ENCODE peak calls at places on chromosomes 3 and 15, in four cellular contexts. One of them, this sample, is unnamed. For H3K36me3, the result is how much of the 10 kb centered on the place peaks cover.

GRCh38 chr3:122760457-122761271 is 33.0 kb downstream of the HSPBAP1 start:
- DNase-seq in cardiac muscle cell: peak
- DNase-seq in brain microvascular endothelial cell: peak
- DNase-seq in transverse colon: no peak
- DNase-seq in this sample: no peak

GRCh38 chr3:153138267-153139210 is 23.5 kb upstream of the RAP2B start:
- DNase-seq in transverse colon: peak
- DNase-seq in cardiac muscle cell: peak
- DNase-seq in brain microvascular endothelial cell: peak
- DNase-seq in this sample: no peak

GRCh38 chr15:35293353-35294130 is 208.4 kb upstream of the NANOGP8 start:
- DNase-seq in cardiac muscle cell: peak
- DNase-seq in transverse colon: no peak
- DNase-seq in brain microvascular endothelial cell: peak
- DNase-seq in this sample: no peak

GRCh38 chr15:67784856-67785430 is 40.4 kb upstream of the SKOR1 start:
- DNase-seq in transverse colon: no peak
- DNase-seq in cardiac muscle cell: no peak
- DNase-seq in brain microvascular endothelial cell: no peak
- DNase-seq in this sample: no peak

GRCh38 chr3:149271669-149272068 is 50.0 kb upstream of the CP start:
- DNase-seq in brain microvascular endothelial cell: no peak
- DNase-seq in transverse colon: no peak
- DNase-seq in cardiac muscle cell: no peak
- DNase-seq in this sample: no peak

GRCh38 chr3:193816656-193817311 is 223.8 kb downstream of the OPA1 start:
- DNase-seq in brain microvascular endothelial cell: no peak
- DNase-seq in cardiac muscle cell: peak
- DNase-seq in transverse colon: peak
- DNase-seq in this sample: peak

GRCh38 chr3:101466465-101467309 is 46.3 kb downstream of the SENP7 start:
- DNase-seq in brain microvascular endothelial cell: no peak
- DNase-seq in cardiac muscle cell: peak
- DNase-seq in transverse colon: peak
- DNase-seq in this sample: no peak

GRCh38 chr15:41620536-41621199 is 39.5 kb upstream of the MGA start:
- DNase-seq in cardiac muscle cell: no peak
- DNase-seq in transverse colon: no peak
- DNase-seq in brain microvascular endothelial cell: no peak
- DNase-seq in this sample: no peak

GRCh38 chr15:76234337-76234889 is 76.9 kb downstream of the ETFA start:
- DNase-seq in transverse colon: no peak
- DNase-seq in brain microvascular endothelial cell: no peak
- DNase-seq in cardiac muscle cell: no peak
- DNase-seq in this sample: no peak

GRCh38 chr15:57031605-57032004 is 113.2 kb downstream of the TCF12 start:
- DNase-seq in transverse colon: no peak
- DNase-seq in cardiac muscle cell: peak
- DNase-seq in brain microvascular endothelial cell: peak
- DNase-seq in this sample: peak

GRCh38 chr3:32176989-32177701 is 61.3 kb upstream of the CMTM8 start:
- DNase-seq in brain microvascular endothelial cell: peak
- DNase-seq in transverse colon: peak
- DNase-seq in cardiac muscle cell: peak
- DNase-seq in this sample: peak

GRCh38 chr3:183178833-183179549 is 16.5 kb upstream of the LAMP3 start:
- DNase-seq in transverse colon: peak
- DNase-seq in brain microvascular endothelial cell: peak
- DNase-seq in cardiac muscle cell: peak
- DNase-seq in this sample: peak

GRCh38 chr3:56115698-56116097 is 352.6 kb downstream of the ERC2 start:
- DNase-seq in transverse colon: no peak
- DNase-seq in cardiac muscle cell: no peak
- DNase-seq in brain microvascular endothelial cell: no peak
- DNase-seq in this sample: no peak

GRCh38 chr3:132222868-132223538 is 94.2 kb upstream of the ACP3 start:
- DNase-seq in brain microvascular endothelial cell: no peak
- DNase-seq in transverse colon: no peak
- DNase-seq in cardiac muscle cell: peak
- DNase-seq in this sample: peak

GRCh38 chr15:45457641-45458539 is 64.7 kb downstream of the SLC30A4 start:
- DNase-seq in cardiac muscle cell: peak
- DNase-seq in transverse colon: peak
- DNase-seq in brain microvascular endothelial cell: peak
- DNase-seq in this sample: peak

GRCh38 chr15:71112429-71112828 is 2.8 kb upstream of the THSD4 start:
- DNase-seq in cardiac muscle cell: no peak
- DNase-seq in transverse colon: no peak
- DNase-seq in brain microvascular endothelial cell: peak
- DNase-seq in this sample: no peak

GRCh38 chr3:154100556-154100955 is 20.6 kb upstream of the ARHGEF26 start:
- DNase-seq in brain microvascular endothelial cell: no peak
- DNase-seq in cardiac muscle cell: no peak
- DNase-seq in transverse colon: no peak
- DNase-seq in this sample: no peak

GRCh38 chr3:188624384-188624783 is 470.4 kb downstream of the LPP start:
- DNase-seq in brain microvascular endothelial cell: no peak
- DNase-seq in cardiac muscle cell: peak
- DNase-seq in transverse colon: peak
- DNase-seq in this sample: no peak

GRCh38 chr3:113552851-113553250 is 20.5 kb downstream of the SIDT1 start:
- DNase-seq in cardiac muscle cell: no peak
- DNase-seq in brain microvascular endothelial cell: no peak
- DNase-seq in transverse colon: no peak
- DNase-seq in this sample: no peak

GRCh38 chr3:126476976-126477330 is 1.3 kb upstream of the ZXDC start:
- DNase-seq in brain microvascular endothelial cell: no peak
- DNase-seq in cardiac muscle cell: peak
- DNase-seq in transverse colon: no peak
- DNase-seq in this sample: no peak

GRCh38 chr3:173902866-173903265 is 505.3 kb downstream of the NLGN1 start:
- DNase-seq in transverse colon: no peak
- DNase-seq in brain microvascular endothelial cell: no peak
- DNase-seq in cardiac muscle cell: no peak
- DNase-seq in this sample: no peak

GRCh38 chr3:160968731-160969130 is 136.4 kb downstream of the B3GALNT1 start:
- DNase-seq in cardiac muscle cell: no peak
- DNase-seq in brain microvascular endothelial cell: peak
- DNase-seq in transverse colon: no peak
- DNase-seq in this sample: no peak

GRCh38 chr3:155441026-155441425 is 147.5 kb upstream of the STRIT1 start:
- DNase-seq in cardiac muscle cell: no peak
- DNase-seq in transverse colon: no peak
- DNase-seq in brain microvascular endothelial cell: no peak
- DNase-seq in this sample: no peak

GRCh38 chr3:14548321-14548729 is 8.2 kb upstream of the GRIP2 start:
- DNase-seq in cardiac muscle cell: peak
- DNase-seq in brain microvascular endothelial cell: peak
- DNase-seq in transverse colon: peak
- DNase-seq in this sample: peak

GRCh38 chr3:124263168-124263567 is 271.2 kb upstream of the ROPN1 start:
- DNase-seq in cardiac muscle cell: peak
- DNase-seq in brain microvascular endothelial cell: peak
- DNase-seq in transverse colon: no peak
- DNase-seq in this sample: no peak

GRCh38 chr15:38002883-38003477 is 68.5 kb downstream of the TMCO5A start:
- DNase-seq in brain microvascular endothelial cell: peak
- DNase-seq in transverse colon: peak
- DNase-seq in cardiac muscle cell: peak
- DNase-seq in this sample: peak

GRCh38 chr3:50347187-50347813 is 1.8 kb upstream of the ZMYND10 start:
- DNase-seq in transverse colon: peak
- DNase-seq in brain microvascular endothelial cell: peak
- DNase-seq in cardiac muscle cell: peak
- DNase-seq in this sample: peak

GRCh38 chr3:152104847-152105415 is 163.8 kb upstream of the MBNL1 start:
- DNase-seq in transverse colon: no peak
- DNase-seq in brain microvascular endothelial cell: no peak
- DNase-seq in cardiac muscle cell: no peak
- DNase-seq in this sample: no peak

GRCh38 chr3:187870360-187871203 is 125.3 kb upstream of the BCL6 start:
- DNase-seq in cardiac muscle cell: no peak
- DNase-seq in transverse colon: no peak
- DNase-seq in brain microvascular endothelial cell: no peak
- DNase-seq in this sample: no peak

GRCh38 chr3:47571391-47572165 is 7.1 kb downstream of the CSPG5 start:
- DNase-seq in brain microvascular endothelial cell: no peak
- DNase-seq in cardiac muscle cell: no peak
- DNase-seq in transverse colon: no peak
- DNase-seq in this sample: no peak

GRCh38 chr3:142645236-142645793 is 49.1 kb downstream of the PLS1 start:
- DNase-seq in transverse colon: no peak
- DNase-seq in cardiac muscle cell: peak
- DNase-seq in brain microvascular endothelial cell: peak
- DNase-seq in this sample: no peak

GRCh38 chr15:84633311-84634227 is 20.5 kb downstream of the WDR73 start:
- DNase-seq in cardiac muscle cell: peak
- DNase-seq in transverse colon: peak
- DNase-seq in brain microvascular endothelial cell: peak
- DNase-seq in this sample: peak

GRCh38 chr15:52171386-52171785 is 19.8 kb downstream of the GNB5 start:
- DNase-seq in brain microvascular endothelial cell: peak
- DNase-seq in cardiac muscle cell: peak
- DNase-seq in transverse colon: no peak
- DNase-seq in this sample: no peak

GRCh38 chr15:63593705-63594671 is 3.2 kb upstream of the FBXL22 start:
- DNase-seq in brain microvascular endothelial cell: no peak
- DNase-seq in transverse colon: no peak
- DNase-seq in cardiac muscle cell: no peak
- DNase-seq in this sample: no peak
- H3K36me3 ChIP-seq in brain microvascular endothelial cell: under half
- H3K36me3 ChIP-seq in transverse colon: under half
- H3K36me3 ChIP-seq in cardiac muscle cell: under half
- H3K36me3 ChIP-seq in this sample: under half

DNA sequence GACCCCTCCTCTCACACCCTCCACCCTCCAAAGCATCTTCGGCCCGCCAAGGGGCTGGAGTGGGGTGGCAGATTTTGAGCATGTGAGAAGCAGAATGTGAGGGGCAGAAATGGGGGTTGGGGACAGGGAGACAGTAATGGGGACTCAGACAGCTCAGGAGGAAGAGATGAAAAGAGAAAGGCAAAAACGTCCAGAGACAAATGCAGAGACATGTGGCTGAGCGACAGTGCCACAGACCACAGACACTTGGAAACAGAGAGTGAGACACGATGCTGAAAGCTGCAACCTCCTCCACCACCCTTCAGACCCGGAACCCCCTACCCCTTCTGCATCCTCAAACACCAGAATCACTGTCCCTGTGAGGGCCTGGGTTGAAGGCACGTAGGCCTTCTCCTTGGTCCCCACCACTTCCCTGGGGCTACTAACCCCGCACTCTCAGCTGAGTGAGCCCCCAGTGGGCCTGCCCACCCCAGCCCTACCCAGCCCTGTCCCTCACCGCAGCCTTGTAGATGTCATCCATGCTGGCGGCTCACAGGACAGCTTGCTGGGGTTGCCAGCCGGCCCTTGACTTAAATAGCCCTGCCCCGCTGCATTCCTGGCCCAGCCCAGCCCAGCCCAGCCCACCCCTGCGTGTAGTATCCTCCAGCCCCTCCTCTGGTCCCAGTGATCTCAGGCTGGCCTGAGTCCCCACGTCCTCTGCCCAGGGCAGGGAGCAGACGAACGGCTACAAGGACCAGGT is at the start of gene TNNC1:
- DNase-seq in transverse colon: peak
- DNase-seq in cardiac muscle cell: no peak
- DNase-seq in brain microvascular endothelial cell: no peak
- DNase-seq in this sample: no peak
- H3K4me3 ChIP-seq in transverse colon: peak
- H3K4me3 ChIP-seq in cardiac muscle cell: peak
- H3K4me3 ChIP-seq in brain microvascular endothelial cell: no peak
- H3K4me3 ChIP-seq in this sample: no peak

DNA sequence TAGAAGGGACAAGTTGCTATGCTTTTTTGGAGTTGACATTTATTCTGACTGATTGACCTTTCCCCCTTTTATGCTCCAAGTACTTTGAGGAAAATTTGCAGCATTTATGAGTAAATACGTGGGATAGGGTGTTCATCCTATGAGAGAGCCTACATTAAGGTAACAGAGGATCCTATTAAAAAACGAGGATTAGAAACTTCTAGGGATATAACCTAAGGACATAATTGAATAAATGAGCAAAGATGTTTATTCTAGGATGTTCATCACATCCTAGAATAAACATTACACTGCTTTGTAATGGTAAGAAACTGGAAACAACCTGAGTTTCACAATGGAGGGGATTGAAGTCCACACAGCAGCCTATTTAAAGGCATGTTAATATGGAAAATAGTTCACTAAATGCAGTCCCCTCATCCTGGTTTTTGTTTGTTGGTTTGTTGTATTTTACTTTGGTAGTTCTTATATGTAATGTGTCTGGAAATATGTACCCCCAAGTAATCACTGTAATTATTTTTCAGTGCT is 23.9 kb upstream of the CLEC3B start:
- DNase-seq in cardiac muscle cell: no peak
- DNase-seq in brain microvascular endothelial cell: no peak
- DNase-seq in transverse colon: no peak
- DNase-seq in this sample: no peak
- H3K36me3 ChIP-seq in cardiac muscle cell: under half
- H3K36me3 ChIP-seq in brain microvascular endothelial cell: half or more
- H3K36me3 ChIP-seq in transverse colon: under half
- H3K36me3 ChIP-seq in this sample: under half

DNA sequence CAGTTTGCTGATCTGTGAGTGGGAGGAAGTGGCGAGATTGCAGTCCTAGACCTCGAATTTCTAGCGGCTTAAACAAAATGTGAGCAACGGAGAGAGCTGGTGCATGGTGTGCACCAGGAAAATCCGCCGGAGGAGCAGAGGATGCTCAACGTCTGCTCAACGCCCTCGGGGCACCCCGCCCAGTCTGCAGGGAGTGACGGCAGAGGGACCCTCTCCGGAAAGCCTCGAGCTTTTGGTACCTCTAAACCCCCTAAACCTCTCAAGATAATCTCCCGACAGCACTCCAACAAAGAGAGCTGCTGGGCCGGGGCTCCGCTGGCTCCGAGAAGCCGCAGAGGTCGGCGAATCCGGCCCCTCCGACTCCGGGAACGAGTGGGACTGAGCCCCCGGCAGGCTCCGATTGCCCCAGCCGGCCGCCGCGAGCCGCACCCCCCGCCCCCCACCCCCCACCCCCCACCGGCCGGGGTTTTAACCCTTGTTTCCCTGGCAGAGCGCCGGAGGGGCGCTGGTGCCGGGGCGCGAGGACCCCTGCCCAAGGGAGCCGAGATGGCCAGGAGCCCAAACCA is 1.7 kb downstream of the MEGF11 start:
- DNase-seq in cardiac muscle cell: no peak
- DNase-seq in transverse colon: no peak
- DNase-seq in brain microvascular endothelial cell: no peak
- DNase-seq in this sample: peak
- H3K4me3 ChIP-seq in cardiac muscle cell: peak
- H3K4me3 ChIP-seq in transverse colon: peak
- H3K4me3 ChIP-seq in brain microvascular endothelial cell: no peak
- H3K4me3 ChIP-seq in this sample: peak

GRCh38 chr3:129259612-129260477 is 10.4 kb downstream of the COPG1 start:
- DNase-seq in cardiac muscle cell: no peak
- DNase-seq in brain microvascular endothelial cell: no peak
- DNase-seq in transverse colon: peak
- DNase-seq in this sample: no peak
- H3K36me3 ChIP-seq in cardiac muscle cell: half or more
- H3K36me3 ChIP-seq in brain microvascular endothelial cell: half or more
- H3K36me3 ChIP-seq in transverse colon: under half
- H3K36me3 ChIP-seq in this sample: half or more